ENCODE peak calls at places on chromosomes 6 and 20, in six cellular contexts. One of them, this sample, is unnamed.

GRCh38 chr6:72464791-72465691 is 156.8 kb upstream of the KCNQ5 start:
- DNase-seq in endothelial cell of umbilical vein: no peak
- DNase-seq in GM12878: no peak
- DNase-seq in K562: peak; percentile 35
- DNase-seq in NB4: peak; percentile 3
- DNase-seq in HepG2: no peak
- DNase-seq in this sample: no peak

GRCh38 chr20:53334861-53335260 is 258.8 kb downstream of the ZNF217 start:
- DNase-seq in endothelial cell of umbilical vein: no peak
- DNase-seq in GM12878: no peak
- DNase-seq in K562: no peak
- DNase-seq in NB4: no peak
- DNase-seq in HepG2: no peak
- DNase-seq in this sample: no peak

GRCh38 chr6:12271594-12271993 is 18.6 kb upstream of the EDN1 start:
- DNase-seq in endothelial cell of umbilical vein: no peak
- DNase-seq in GM12878: no peak
- DNase-seq in K562: no peak
- DNase-seq in NB4: no peak
- DNase-seq in HepG2: no peak
- DNase-seq in this sample: no peak

GRCh38 chr6:39381535-39382140 is 59.1 kb upstream of the KCNK16 start:
- DNase-seq in endothelial cell of umbilical vein: no peak
- DNase-seq in GM12878: no peak
- DNase-seq in K562: no peak
- DNase-seq in NB4: no peak
- DNase-seq in HepG2: no peak
- DNase-seq in this sample: no peak

GRCh38 chr20:8744228-8744844 is 324.6 kb upstream of the PLCB4 start:
- DNase-seq in endothelial cell of umbilical vein: no peak
- DNase-seq in GM12878: no peak
- DNase-seq in K562: no peak
- DNase-seq in NB4: no peak
- DNase-seq in HepG2: no peak
- DNase-seq in this sample: no peak

GRCh38 chr6:77092971-77093370 is 370.3 kb downstream of the HTR1B start:
- DNase-seq in endothelial cell of umbilical vein: peak; percentile 19
- DNase-seq in GM12878: no peak
- DNase-seq in K562: no peak
- DNase-seq in NB4: no peak
- DNase-seq in HepG2: no peak
- DNase-seq in this sample: no peak

GRCh38 chr6:105902401-105903031 is 183.6 kb upstream of the PRDM1 start:
- DNase-seq in endothelial cell of umbilical vein: no peak
- DNase-seq in GM12878: no peak
- DNase-seq in K562: no peak
- DNase-seq in NB4: no peak
- DNase-seq in HepG2: no peak
- DNase-seq in this sample: no peak

GRCh38 chr6:108684809-108685329 is 124.2 kb downstream of the FOXO3 start:
- DNase-seq in endothelial cell of umbilical vein: peak; percentile 33
- DNase-seq in GM12878: no peak
- DNase-seq in K562: peak; percentile 34
- DNase-seq in NB4: no peak
- DNase-seq in HepG2: no peak
- DNase-seq in this sample: peak; percentile 24

GRCh38 chr6:70241031-70241430 is 61.9 kb downstream of the COL9A1 start:
- DNase-seq in endothelial cell of umbilical vein: no peak
- DNase-seq in GM12878: no peak
- DNase-seq in K562: no peak
- DNase-seq in NB4: no peak
- DNase-seq in HepG2: no peak
- DNase-seq in this sample: no peak

GRCh38 chr6:157677235-157677634 is 145.8 kb upstream of the SNX9 start:
- DNase-seq in endothelial cell of umbilical vein: no peak
- DNase-seq in GM12878: no peak
- DNase-seq in K562: no peak
- DNase-seq in NB4: no peak
- DNase-seq in HepG2: no peak
- DNase-seq in this sample: no peak

GRCh38 chr6:149473080-149474052 is 11.4 kb downstream of the ZC3H12D start:
- DNase-seq in endothelial cell of umbilical vein: no peak
- DNase-seq in GM12878: no peak
- DNase-seq in K562: no peak
- DNase-seq in NB4: peak; percentile 73
- DNase-seq in HepG2: peak; percentile 65
- DNase-seq in this sample: peak; percentile 12

GRCh38 chr6:153449279-153449678 is 318.2 kb upstream of the RGS17 start:
- DNase-seq in endothelial cell of umbilical vein: no peak
- DNase-seq in GM12878: no peak
- DNase-seq in K562: no peak
- DNase-seq in NB4: no peak
- DNase-seq in HepG2: no peak
- DNase-seq in this sample: no peak

GRCh38 chr6:30861257-30862048 is 22.9 kb upstream of the DDR1 start:
- DNase-seq in endothelial cell of umbilical vein: no peak
- DNase-seq in GM12878: no peak
- DNase-seq in K562: no peak
- DNase-seq in NB4: no peak
- DNase-seq in HepG2: no peak
- DNase-seq in this sample: no peak

GRCh38 chr20:50478162-50479036 is 31.8 kb upstream of the PTPN1 start:
- DNase-seq in endothelial cell of umbilical vein: no peak
- DNase-seq in GM12878: no peak
- DNase-seq in K562: peak; percentile 78
- DNase-seq in NB4: peak; percentile 89
- DNase-seq in HepG2: peak; percentile 83
- DNase-seq in this sample: peak; percentile 64

GRCh38 chr6:11616200-11616611 is 78.7 kb downstream of the TMEM170B start:
- DNase-seq in endothelial cell of umbilical vein: no peak
- DNase-seq in GM12878: no peak
- DNase-seq in K562: no peak
- DNase-seq in NB4: no peak
- DNase-seq in HepG2: no peak
- DNase-seq in this sample: no peak

GRCh38 chr6:53703047-53703446 is 37.5 kb upstream of the KLHL31 start:
- DNase-seq in endothelial cell of umbilical vein: no peak
- DNase-seq in GM12878: no peak
- DNase-seq in K562: no peak
- DNase-seq in NB4: no peak
- DNase-seq in HepG2: no peak
- DNase-seq in this sample: no peak

GRCh38 chr6:74705451-74705850 is 500.4 kb downstream of the COL12A1 start:
- DNase-seq in endothelial cell of umbilical vein: no peak
- DNase-seq in GM12878: no peak
- DNase-seq in K562: no peak
- DNase-seq in NB4: no peak
- DNase-seq in HepG2: no peak
- DNase-seq in this sample: no peak

GRCh38 chr6:18308070-18308735 is 43.9 kb upstream of the DEK start:
- DNase-seq in endothelial cell of umbilical vein: no peak
- DNase-seq in GM12878: no peak
- DNase-seq in K562: no peak
- DNase-seq in NB4: no peak
- DNase-seq in HepG2: no peak
- DNase-seq in this sample: no peak

GRCh38 chr6:49370518-49370917 is 92.5 kb downstream of the MMUT start:
- DNase-seq in endothelial cell of umbilical vein: no peak
- DNase-seq in GM12878: no peak
- DNase-seq in K562: no peak
- DNase-seq in NB4: no peak
- DNase-seq in HepG2: no peak
- DNase-seq in this sample: no peak

GRCh38 chr6:52909131-52909530 is 367 bp downstream of the GSTA3 start:
- DNase-seq in endothelial cell of umbilical vein: no peak
- DNase-seq in GM12878: no peak
- DNase-seq in K562: no peak
- DNase-seq in NB4: no peak
- DNase-seq in HepG2: no peak
- DNase-seq in this sample: no peak

GRCh38 chr6:7461416-7461815 is 71.8 kb downstream of the RIOK1 start:
- DNase-seq in endothelial cell of umbilical vein: no peak
- DNase-seq in GM12878: no peak
- DNase-seq in K562: no peak
- DNase-seq in NB4: no peak
- DNase-seq in HepG2: no peak
- DNase-seq in this sample: no peak
- TF ChIP-seq MYC in endothelial cell of umbilical vein: no peak
- TF ChIP-seq MYC in GM12878: no peak
- TF ChIP-seq MYC in K562: no peak
- TF ChIP-seq MYC in NB4: no peak
- TF ChIP-seq MYC in HepG2: no peak
- TF ChIP-seq MYC in this sample: no peak

DNA sequence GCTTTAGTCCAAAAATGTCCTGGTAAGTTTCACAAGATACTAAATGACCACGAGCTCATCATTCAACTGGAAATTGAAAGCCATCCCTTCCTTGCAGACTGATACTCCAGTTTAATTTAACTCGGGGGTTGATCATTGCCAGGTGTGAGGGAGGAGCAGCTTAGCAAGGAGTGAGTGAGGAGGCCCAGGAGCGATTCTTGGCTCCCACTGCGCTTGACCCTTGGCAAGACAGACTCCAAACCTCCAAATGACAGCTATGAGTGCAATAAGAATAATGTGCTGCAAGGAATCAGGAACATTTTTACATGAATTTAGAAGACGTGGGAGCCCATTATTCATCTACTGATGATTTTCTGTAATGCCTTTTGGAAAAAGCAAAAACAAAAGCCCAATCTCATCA is 64.9 kb downstream of the LAMA4 start:
- DNase-seq in endothelial cell of umbilical vein: no peak
- DNase-seq in GM12878: no peak
- DNase-seq in K562: no peak
- DNase-seq in NB4: no peak
- DNase-seq in HepG2: no peak
- DNase-seq in this sample: no peak
- TF ChIP-seq MYC in endothelial cell of umbilical vein: no peak
- TF ChIP-seq MYC in GM12878: no peak
- TF ChIP-seq MYC in K562: no peak
- TF ChIP-seq MYC in NB4: no peak
- TF ChIP-seq MYC in HepG2: no peak
- TF ChIP-seq MYC in this sample: no peak

DNA sequence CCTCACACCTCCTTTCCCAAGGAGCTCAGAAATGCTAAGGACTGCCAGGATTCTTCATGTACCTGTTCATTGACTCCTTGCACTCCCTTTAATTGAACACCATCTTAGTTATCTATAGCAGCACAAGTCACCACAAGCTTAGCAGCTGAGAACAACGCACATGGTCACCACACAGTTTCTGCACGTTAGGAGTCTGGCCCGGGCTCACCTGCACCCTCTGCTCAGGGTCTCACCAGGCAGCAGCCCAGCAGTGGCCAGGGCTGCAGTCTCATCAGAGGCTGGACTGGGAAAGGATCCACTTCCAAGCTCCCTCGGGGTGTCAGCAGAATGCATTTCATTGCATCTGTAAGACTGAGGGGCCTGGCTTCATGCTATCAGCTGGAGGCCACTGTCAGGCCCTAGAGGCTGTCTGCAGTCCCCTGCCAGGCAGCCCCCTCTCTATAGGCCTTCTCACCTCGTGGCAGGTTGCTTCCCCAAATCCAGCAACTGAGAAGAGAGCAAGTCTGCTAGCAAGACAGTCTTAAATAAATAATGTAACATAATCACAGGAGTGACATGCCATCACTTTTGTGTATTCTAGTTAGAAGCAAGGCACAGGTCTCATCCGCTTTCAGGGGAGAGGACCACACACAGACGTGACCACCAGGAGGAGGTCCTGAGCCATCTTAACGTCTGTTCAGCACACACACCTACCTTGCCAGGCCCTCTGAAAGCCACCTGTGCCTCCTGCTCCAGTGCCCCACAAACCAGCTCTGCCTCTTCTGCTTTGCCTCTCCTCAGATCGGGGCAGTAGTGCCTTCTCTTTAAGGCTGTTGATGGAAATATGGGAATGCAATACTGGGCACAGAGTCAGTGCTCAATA is 165.2 kb upstream of the CST7 start:
- DNase-seq in endothelial cell of umbilical vein: no peak
- DNase-seq in GM12878: peak; percentile 20
- DNase-seq in K562: no peak
- DNase-seq in NB4: peak; percentile 21
- DNase-seq in HepG2: peak; percentile 36
- DNase-seq in this sample: peak; percentile 19
- TF ChIP-seq MYC in endothelial cell of umbilical vein: no peak
- TF ChIP-seq MYC in GM12878: no peak
- TF ChIP-seq MYC in K562: no peak
- TF ChIP-seq MYC in NB4: no peak
- TF ChIP-seq MYC in HepG2: no peak
- TF ChIP-seq MYC in this sample: no peak

GRCh38 chr6:140256213-140256612 is 881.8 kb upstream of the CITED2 start:
- DNase-seq in endothelial cell of umbilical vein: no peak
- DNase-seq in GM12878: no peak
- DNase-seq in K562: no peak
- DNase-seq in NB4: no peak
- DNase-seq in HepG2: no peak
- DNase-seq in this sample: no peak

GRCh38 chr6:140253096-140253495 is 878.6 kb upstream of the CITED2 start:
- DNase-seq in endothelial cell of umbilical vein: no peak
- DNase-seq in GM12878: no peak
- DNase-seq in K562: no peak
- DNase-seq in NB4: no peak
- DNase-seq in HepG2: no peak
- DNase-seq in this sample: no peak

GRCh38 chr6:140252099-140252498 is 877.7 kb upstream of the CITED2 start:
- DNase-seq in endothelial cell of umbilical vein: no peak
- DNase-seq in GM12878: no peak
- DNase-seq in K562: no peak
- DNase-seq in NB4: no peak
- DNase-seq in HepG2: no peak
- DNase-seq in this sample: no peak
- TF ChIP-seq MYC in endothelial cell of umbilical vein: no peak
- TF ChIP-seq MYC in GM12878: no peak
- TF ChIP-seq MYC in K562: no peak
- TF ChIP-seq MYC in NB4: no peak
- TF ChIP-seq MYC in HepG2: no peak
- TF ChIP-seq MYC in this sample: no peak

DNA sequence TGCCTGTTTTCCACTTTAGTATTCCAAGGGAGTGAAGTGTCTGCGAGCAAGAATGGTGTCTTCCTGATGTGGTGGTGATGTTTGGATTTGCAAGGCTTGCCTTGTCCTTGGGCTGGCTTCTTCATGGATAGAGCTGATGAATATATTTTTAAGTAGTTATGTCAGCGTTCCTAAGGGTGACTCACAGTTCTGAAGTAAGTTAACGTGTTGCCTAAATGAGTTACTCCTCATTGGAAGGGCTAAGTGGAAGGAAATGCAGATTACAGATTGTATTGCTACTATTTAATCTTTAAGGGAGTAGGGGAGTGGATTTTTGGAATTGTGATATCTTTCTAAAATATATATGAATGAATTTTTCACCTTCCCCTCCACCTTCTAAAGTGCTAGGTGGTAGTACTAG is 197.2 kb downstream of the JARID2 start:
- DNase-seq in endothelial cell of umbilical vein: peak; percentile 35
- DNase-seq in GM12878: no peak
- DNase-seq in K562: no peak
- DNase-seq in NB4: peak; percentile 68
- DNase-seq in HepG2: no peak
- DNase-seq in this sample: peak; percentile 22
- TF ChIP-seq MYC in endothelial cell of umbilical vein: no peak
- TF ChIP-seq MYC in GM12878: no peak
- TF ChIP-seq MYC in K562: no peak
- TF ChIP-seq MYC in NB4: no peak
- TF ChIP-seq MYC in HepG2: no peak
- TF ChIP-seq MYC in this sample: no peak